ENCODE peak calls at places on chromosomes 6 and 20, in four cellular contexts. W is ovary, O is tibial nerve, E is suprapubic skin. P is an unnamed sample. For H3K4me1, the result is how much of the 10 kb centered on the place peaks cover.

GRCh38 chr6:43772571-43773049 is 2.6 kb downstream of the VEGFA start:
- DNase-seq in W (no peak), O (no peak), E (no peak), P (peak)

GRCh38 chr6:34940030-34940434 is 51.0 kb downstream of the ANKS1A start:
- DNase-seq in E (no peak), W (no peak), O (no peak), P (no peak)

GRCh38 chr6:26187981-26188635 is 100.9 kb downstream of the HFE start:
- DNase-seq in W (no peak), O (no peak), E (no peak), P (no peak)

GRCh38 chr6:28117386-28118050 is 6.9 kb upstream of the ZSCAN16 start:
- DNase-seq in W (no peak), E (no peak), O (no peak), P (no peak)

GRCh38 chr6:148577687-148578488 is 168.9 kb upstream of the UST start:
- DNase-seq in O (peak), E (no peak), W (peak), P (peak)

GRCh38 chr6:154604120-154604519 is 93.6 kb upstream of the CNKSR3 start:
- DNase-seq in O (no peak), E (no peak), W (no peak), P (no peak)

GRCh38 chr6:130453230-130453629 is 87.4 kb downstream of the TMEM200A start:
- DNase-seq in W (no peak), E (no peak), O (no peak), P (no peak)

GRCh38 chr6:31525932-31526591 is 2.7 kb upstream of the MCCD1 start:
- DNase-seq in W (no peak), E (no peak), O (no peak), P (no peak)

GRCh38 chr6:31954511-31954910 is 4.3 kb downstream of the NELFE start:
- DNase-seq in E (no peak), W (no peak), O (no peak), P (no peak)

GRCh38 chr6:95515975-95516374 is 61.4 kb upstream of the MANEA start:
- DNase-seq in E (no peak), W (no peak), O (no peak), P (no peak)

GRCh38 chr6:126804255-126805064 is 314.0 kb upstream of the RSPO3 start:
- DNase-seq in E (no peak), W (no peak), O (no peak), P (no peak)

GRCh38 chr6:14275493-14275851 is 157.9 kb downstream of the CD83 start:
- DNase-seq in W (peak), E (no peak), O (no peak), P (no peak)

GRCh38 chr6:148328876-148329567 is 13.6 kb upstream of the SASH1 start:
- DNase-seq in O (no peak), W (no peak), E (no peak), P (no peak)

GRCh38 chr6:83199865-83200230 is 6.7 kb downstream of the RWDD2A start:
- DNase-seq in W (no peak), O (no peak), E (no peak), P (no peak)

GRCh38 chr6:137904822-137905617 is 38.0 kb downstream of the TNFAIP3 start:
- DNase-seq in O (no peak), E (no peak), W (no peak), P (no peak)

GRCh38 chr6:168133186-168133585 is 54.2 kb upstream of the FRMD1 start:
- DNase-seq in O (no peak), W (peak), E (peak), P (peak)

GRCh38 chr20:1827510-1827973 is 67.7 kb upstream of the SIRPA start:
- DNase-seq in E (no peak), O (no peak), W (no peak), P (no peak)

GRCh38 chr6:163164175-163164900 is 250.2 kb upstream of the QKI start:
- DNase-seq in E (no peak), O (no peak), W (no peak), P (no peak)

GRCh38 chr6:127266178-127266891 is at the start of gene RNF146:
- DNase-seq in W (peak), O (peak), E (peak), P (peak)

GRCh38 chr6:20254295-20254694 is 42.0 kb upstream of the MBOAT1 start:
- DNase-seq in W (no peak), O (no peak), E (no peak), P (no peak)

GRCh38 chr6:51213806-51214205 is 395.1 kb downstream of the TFAP2B start:
- DNase-seq in E (no peak), W (no peak), O (no peak), P (no peak)

GRCh38 chr6:170044836-170045562 is 245.9 kb downstream of the DLL1 start:
- DNase-seq in W (peak), E (no peak), O (no peak), P (peak)

GRCh38 chr6:127749095-127749494 is 151.8 kb downstream of the THEMIS start:
- DNase-seq in E (no peak), W (no peak), O (no peak), P (no peak)

GRCh38 chr6:143397229-143398222 is 53.0 kb downstream of the ADAT2 start:
- DNase-seq in W (peak), O (peak), E (no peak), P (no peak)

GRCh38 chr6:37514377-37514776 is 14.7 kb upstream of the CCDC167 start:
- DNase-seq in O (no peak), W (no peak), E (no peak), P (no peak)

GRCh38 chr20:50188879-50189680 is 1.6 kb upstream of the CEBPB start:
- DNase-seq in E (no peak), O (no peak), W (peak), P (no peak)

GRCh38 chr6:357261-357790 is 34.2 kb upstream of the IRF4 start:
- DNase-seq in W (peak), O (no peak), E (no peak), P (peak)

GRCh38 chr6:54617730-54618129 is 228.8 kb upstream of the FAM83B start:
- DNase-seq in E (no peak), W (no peak), O (no peak), P (no peak)

GRCh38 chr6:145809211-145809610 is 5.4 kb downstream of the FBXO30 start:
- DNase-seq in O (no peak), W (no peak), E (no peak), P (no peak)

GRCh38 chr6:23307516-23307915 is 738.1 kb downstream of the HDGFL1 start:
- DNase-seq in W (no peak), O (no peak), E (no peak), P (no peak)

GRCh38 chr6:23306251-23306950 is 737.0 kb downstream of the HDGFL1 start:
- DNase-seq in W (no peak), O (no peak), E (no peak), P (no peak)

GRCh38 chr6:23311211-23311610 is 741.8 kb downstream of the HDGFL1 start:
- DNase-seq in W (no peak), O (no peak), E (no peak), P (no peak)

GRCh38 chr6:23305325-23305943 is 736.1 kb downstream of the HDGFL1 start:
- DNase-seq in E (no peak), O (no peak), W (no peak), P (no peak)

DNA sequence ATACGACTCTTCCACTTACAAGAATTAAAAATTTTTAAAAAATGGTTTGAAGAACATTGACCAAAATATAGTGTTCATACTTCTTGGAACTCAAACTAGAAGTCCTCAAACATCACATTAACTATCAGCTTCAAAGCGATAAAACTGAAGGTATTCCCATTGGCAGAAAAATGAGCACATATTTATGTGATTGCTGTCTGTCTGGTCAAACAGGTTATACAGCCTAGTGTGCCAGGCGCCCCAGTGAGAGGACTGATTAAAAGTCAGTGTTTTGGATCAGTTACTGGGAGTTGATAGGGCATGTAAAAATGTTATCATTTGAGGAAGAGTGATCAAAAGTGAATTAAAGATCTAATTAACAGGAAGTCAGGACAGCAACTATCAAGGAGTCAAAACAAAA is 738.8 kb downstream of the HDGFL1 start:
- DNase-seq in O (no peak), E (no peak), W (no peak), P (no peak)
- H3K4me1 ChIP-seq in O (under half), E (under half), W (under half), P (under half)

GRCh38 chr20:52003976-52004375 is 187.6 kb downstream of the ZFP64 start:
- DNase-seq in E (no peak), O (no peak), W (no peak), P (no peak)

GRCh38 chr20:52003415-52003814 is 188.2 kb downstream of the ZFP64 start:
- DNase-seq in E (no peak), O (no peak), W (no peak), P (no peak)

GRCh38 chr20:52004720-52005119 is 186.9 kb downstream of the ZFP64 start:
- DNase-seq in O (no peak), E (no peak), W (no peak), P (no peak)

DNA sequence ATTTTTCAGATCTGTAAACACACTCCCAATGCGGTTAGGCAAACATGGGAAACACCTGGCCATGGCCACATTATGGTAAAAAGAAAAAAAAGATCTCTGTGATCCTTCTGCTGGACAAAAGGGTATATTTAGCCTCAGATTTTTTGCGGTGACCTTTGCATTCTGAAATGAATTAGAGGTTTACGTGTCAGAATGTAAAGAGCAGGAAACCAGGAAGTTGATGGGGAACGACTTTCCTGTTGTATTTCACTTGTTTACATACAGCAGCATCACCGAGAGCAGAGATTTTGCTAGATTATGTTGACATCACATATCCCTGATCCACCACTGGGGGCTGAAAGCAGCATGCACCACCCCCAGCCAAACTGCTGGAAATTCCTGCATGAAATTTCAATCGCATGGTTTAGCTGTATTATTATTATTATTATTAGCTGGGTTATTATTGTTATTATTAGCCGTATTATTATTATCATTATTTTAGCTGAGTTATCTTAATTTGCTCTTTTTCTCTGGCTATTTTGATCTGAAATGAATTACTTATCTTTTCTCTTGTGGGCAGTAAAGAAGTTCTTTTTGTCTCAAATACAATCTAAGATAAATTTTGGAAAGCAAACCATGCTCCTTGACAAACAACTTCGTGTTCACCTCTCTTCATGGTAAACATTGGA is 189.4 kb downstream of the ZFP64 start:
- DNase-seq in O (no peak), E (no peak), W (no peak), P (no peak)
- TF ChIP-seq EP300 in O (no peak), E (no peak), W (no peak), P (no peak)

DNA sequence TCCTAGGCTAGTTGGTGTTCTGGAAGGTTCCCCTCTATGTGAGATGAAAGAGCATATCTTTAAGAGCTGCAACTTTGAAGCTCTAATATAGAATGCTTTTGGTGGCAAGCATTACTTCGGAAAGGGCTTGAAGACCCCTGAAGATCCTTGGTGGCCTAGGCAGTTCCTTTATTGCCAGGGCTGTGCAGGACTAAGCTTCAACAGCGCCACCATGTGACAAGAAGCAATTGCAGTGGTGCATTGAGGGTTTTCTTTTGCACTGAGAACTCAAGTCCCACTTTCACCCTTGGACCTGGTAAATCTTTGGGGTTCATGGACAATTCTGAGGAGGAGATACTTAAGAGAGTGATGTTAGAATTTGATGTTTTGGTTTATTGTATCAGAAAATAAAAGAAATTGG is 237.4 kb upstream of the GMDS start:
- DNase-seq in E (no peak), W (no peak), O (no peak), P (no peak)
- TF ChIP-seq CTCF in E (no peak), W (no peak), O (no peak), P (no peak)

GRCh38 chr20:62371588-62372041 is 4.5 kb upstream of the LAMA5 start:
- DNase-seq in O (no peak), W (no peak), E (no peak), P (no peak)
- H3K4me1 ChIP-seq in O (under half), W (under half), E (half or more), P (half or more)

GRCh38 chr6:52227495-52227894 is 16.8 kb downstream of the IL17F start:
- DNase-seq in W (no peak), O (no peak), E (no peak), P (no peak)
- TF ChIP-seq EP300 in W (no peak), O (no peak), E (no peak), P (no peak)

DNA sequence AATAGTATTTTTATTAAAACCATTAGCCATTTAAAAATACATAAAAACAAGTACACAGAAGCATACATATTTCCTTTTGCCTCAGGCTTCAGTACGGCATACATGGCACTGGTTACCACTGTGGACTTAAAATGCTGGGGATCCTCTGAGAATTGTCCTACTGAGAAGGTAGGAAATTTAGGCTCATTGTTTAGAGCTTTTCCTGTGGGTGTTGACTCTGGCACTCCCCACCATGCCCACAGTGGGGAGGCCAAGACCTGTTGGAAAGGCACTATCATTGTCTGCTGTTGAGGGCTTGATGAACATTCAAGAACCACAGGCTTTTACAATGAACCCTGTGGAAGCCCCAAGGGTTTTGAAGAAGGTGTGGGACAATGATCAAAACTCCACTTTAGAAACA is 473.4 kb downstream of the BTBD3 start:
- DNase-seq in E (no peak), W (no peak), O (no peak), P (no peak)
- TF ChIP-seq CTCF in E (no peak), W (no peak), O (no peak), P (no peak)

GRCh38 chr20:48809672-48810071 is 18.1 kb downstream of the PREX1 start:
- DNase-seq in W (no peak), E (no peak), O (no peak), P (no peak)
- H3K4me1 ChIP-seq in W (under half), E (under half), O (under half), P (under half)

DNA sequence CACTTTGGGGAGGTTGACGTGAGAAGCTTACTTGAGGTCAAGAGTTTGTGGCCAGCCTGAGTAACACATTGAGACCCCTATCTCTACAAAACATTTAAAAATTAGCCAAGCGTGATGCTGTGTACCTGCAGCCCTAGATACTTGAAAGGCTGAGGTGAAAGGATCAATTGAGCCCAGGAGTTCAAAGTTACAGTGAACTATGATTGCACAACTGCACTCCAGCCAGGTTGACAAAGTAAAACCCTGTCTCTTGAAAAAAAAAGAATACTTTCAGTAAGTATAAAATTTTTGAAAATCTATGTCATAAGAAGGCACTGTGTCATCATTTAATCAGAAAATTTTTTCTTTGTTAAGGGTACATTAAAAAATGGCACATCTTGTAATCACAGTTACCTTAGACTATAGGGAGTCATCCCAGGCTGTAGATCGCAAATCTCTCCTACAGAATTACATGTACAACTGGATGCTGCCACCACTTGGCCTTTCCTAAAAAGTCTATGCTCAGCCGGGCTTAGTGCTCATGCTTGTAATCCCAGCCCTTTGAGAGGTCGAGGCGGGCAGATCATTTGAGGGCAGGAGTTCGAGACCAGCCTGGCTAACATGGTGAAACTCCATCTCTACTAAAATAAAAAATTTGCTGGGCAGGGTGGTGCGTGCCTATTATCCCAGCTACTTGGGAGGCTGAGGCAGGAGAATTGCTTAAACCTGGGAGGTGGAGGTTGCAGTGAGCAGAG is 17.0 kb upstream of the MRS2 start:
- DNase-seq in O (no peak), W (no peak), E (no peak), P (no peak)
- TF ChIP-seq EP300 in O (no peak), W (no peak), E (no peak), P (no peak)

DNA sequence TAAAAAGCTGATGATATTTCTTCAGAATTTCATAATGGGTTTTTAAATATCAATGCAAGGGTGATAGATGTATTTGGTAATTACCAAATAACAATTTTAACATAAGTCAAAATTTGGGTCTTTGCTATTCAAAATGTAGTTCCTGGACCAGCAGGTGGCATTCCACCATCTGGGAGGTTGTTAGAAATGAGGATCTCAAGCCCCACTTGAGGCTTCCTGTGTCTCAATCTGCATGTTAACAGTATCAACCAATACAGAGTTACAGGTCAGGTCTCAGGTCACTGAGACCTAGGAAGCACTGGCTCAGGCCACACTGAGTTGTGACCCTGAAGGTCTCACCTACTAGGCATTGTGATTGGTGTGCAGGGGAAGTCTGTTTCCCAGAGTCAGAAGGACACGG is 57.2 kb upstream of the MTRF1L start:
- DNase-seq in W (no peak), O (no peak), E (no peak), P (no peak)
- TF ChIP-seq CTCF in W (no peak), O (no peak), E (no peak), P (no peak)

DNA sequence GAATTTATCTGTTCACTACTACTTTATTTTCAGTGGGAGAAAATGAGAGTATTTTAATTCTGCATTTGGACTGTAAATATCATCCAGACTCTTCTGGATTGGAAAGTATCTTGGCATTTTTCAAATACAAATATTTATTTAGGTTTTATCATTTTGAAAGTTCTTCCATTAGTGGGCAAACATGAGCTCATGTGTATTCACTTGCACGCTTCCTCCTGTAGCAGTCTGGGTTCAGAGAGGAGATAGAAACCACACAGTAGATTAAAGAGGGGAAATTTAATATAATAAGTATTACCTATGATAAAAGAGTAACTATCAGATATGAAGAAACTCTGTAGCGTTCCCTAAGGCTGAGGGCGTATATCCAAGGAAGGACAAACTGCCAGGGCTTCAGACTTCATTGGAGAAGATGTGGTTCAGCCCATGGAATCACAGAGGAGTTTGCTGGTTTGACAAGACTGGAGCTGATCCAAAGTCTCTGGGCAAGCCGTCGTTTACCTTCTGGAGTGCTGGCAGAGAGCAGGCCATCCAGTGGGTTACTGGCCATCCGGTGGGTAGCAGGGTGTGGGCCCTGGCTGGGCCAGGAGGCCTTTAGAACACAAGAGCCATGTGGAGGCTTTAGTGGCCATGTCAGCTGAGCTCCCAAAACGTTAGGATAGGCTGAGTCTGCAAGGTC is 44.3 kb downstream of the KCNS1 start:
- DNase-seq in O (no peak), E (no peak), W (no peak), P (no peak)
- H3K4me1 ChIP-seq in O (under half), E (under half), W (under half), P (under half)

P was measured in sigmoid colon.